ENCODE peak calls at places on chromosomes 12 and 14, in nine cellular contexts. Y is WTC11, U is fibroblast of mammary gland, M is tibial nerve, X is psoas muscle, J is HCT116, A is brain microvascular endothelial cell, O is cardiac fibroblast, I is AG04450. N is an unnamed sample.

GRCh38 chr12:76250256-76250655 is 98.0 kb downstream of the BBS10 start:
- DNase-seq in Y (no peak), U (no peak), M (no peak), X (no peak), J (no peak), A (peak; percentile 36), O (no peak), I (no peak), N (no peak)

GRCh38 chr14:62722406-62722805 is 322.9 kb downstream of the KCNH5 start:
- DNase-seq in Y (no peak), U (no peak), M (no peak), X (no peak), J (no peak), A (no peak), O (no peak), I (no peak), N (no peak)

GRCh38 chr12:52573743-52574142 is at the start of gene KRT74:
- DNase-seq in Y (no peak), U (no peak), M (no peak), X (no peak), J (no peak), A (no peak), O (no peak), I (no peak), N (no peak)

GRCh38 chr12:53659609-53660008 is 16.3 kb downstream of the ATP5MC2 start:
- DNase-seq in Y (no peak), U (peak; percentile 18), M (no peak), X (no peak), J (no peak), A (no peak), O (peak; percentile 81), I (no peak), N (no peak)

GRCh38 chr14:30223385-30223785 is 295.7 kb upstream of the PRKD1 start:
- DNase-seq in Y (no peak), U (peak; percentile 95), M (peak; percentile 74), X (peak; percentile 33), J (peak; percentile 10), A (peak; percentile 76), O (peak; percentile 92), I (peak; percentile 87), N (peak; percentile 87)

GRCh38 chr14:64191756-64192155 is 102.4 kb downstream of the ESR2 start:
- DNase-seq in Y (no peak), U (peak; percentile 92), M (no peak), X (no peak), J (no peak), A (peak; percentile 94), O (peak; percentile 75), I (peak; percentile 81), N (peak; percentile 16)

GRCh38 chr14:100825691-100826331 is at the start of gene MEG3:
- DNase-seq in Y (no peak), U (peak; percentile 80), M (peak; percentile 51), X (peak; percentile 56), J (no peak), A (peak; percentile 76), O (peak; percentile 89), I (peak; percentile 65), N (no peak)

GRCh38 chr12:65567820-65568219 is 256.5 kb upstream of the HMGA2 start:
- DNase-seq in Y (no peak), U (no peak), M (no peak), X (no peak), J (no peak), A (no peak), O (no peak), I (no peak), N (no peak)

DNA sequence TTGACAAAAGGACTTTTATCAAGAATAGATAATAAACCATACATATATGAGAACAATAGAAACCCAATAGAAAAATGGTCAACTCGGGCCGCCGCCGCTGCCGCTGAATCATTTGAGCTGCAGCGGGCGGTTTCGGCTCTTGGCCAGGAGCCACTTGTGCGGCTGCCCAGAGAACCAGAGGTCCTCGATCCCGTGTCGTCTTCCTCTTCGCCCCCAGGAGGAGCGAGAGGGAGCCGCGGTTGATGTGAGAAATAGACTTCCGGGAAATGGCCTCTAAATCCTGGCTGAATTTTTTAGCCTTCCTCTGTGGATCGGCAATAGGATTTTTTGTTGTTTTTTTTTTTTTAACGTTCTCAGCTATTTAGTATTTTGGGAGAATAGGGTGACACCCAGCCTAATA is 44.8 kb downstream of the CPSF6 start:
- DNase-seq in Y (peak; percentile 70), U (peak; percentile 81), M (peak; percentile 55), X (peak; percentile 80), J (peak; percentile 52), A (peak; percentile 73), O (peak; percentile 84), I (peak; percentile 32), N (peak; percentile 19)
- TF ChIP-seq CTCF in Y (no peak), U (peak; percentile 26), M (no peak), X (peak; percentile 4), J (no peak), A (peak; percentile 42), O (no peak), I (peak; percentile 23), N (peak; percentile 9)

DNA sequence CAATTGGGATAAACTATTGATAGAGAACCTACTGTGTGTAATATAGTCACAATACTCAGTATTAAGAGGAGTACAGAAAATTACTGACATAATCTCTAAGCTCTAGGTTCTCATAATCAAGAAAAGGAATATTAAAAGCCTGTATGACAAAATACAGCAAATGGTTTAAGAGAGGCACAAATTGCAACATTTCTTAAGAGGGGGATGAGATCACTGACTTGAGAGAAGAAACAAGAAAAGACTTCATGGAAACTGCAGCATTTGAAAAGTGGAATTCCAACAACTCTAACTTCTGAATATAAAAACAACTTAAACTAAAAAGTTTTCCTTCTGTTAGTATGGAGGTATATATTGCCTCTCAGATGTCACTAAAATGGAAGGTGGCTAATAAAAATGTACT is 89.7 kb downstream of the NUMB start:
- DNase-seq in Y (no peak), U (peak; percentile 18), M (no peak), X (no peak), J (no peak), A (no peak), O (peak; percentile 17), I (no peak), N (no peak)
- TF ChIP-seq CTCF in Y (no peak), U (no peak), M (no peak), X (no peak), J (no peak), A (no peak), O (no peak), I (no peak), N (no peak)

DNA sequence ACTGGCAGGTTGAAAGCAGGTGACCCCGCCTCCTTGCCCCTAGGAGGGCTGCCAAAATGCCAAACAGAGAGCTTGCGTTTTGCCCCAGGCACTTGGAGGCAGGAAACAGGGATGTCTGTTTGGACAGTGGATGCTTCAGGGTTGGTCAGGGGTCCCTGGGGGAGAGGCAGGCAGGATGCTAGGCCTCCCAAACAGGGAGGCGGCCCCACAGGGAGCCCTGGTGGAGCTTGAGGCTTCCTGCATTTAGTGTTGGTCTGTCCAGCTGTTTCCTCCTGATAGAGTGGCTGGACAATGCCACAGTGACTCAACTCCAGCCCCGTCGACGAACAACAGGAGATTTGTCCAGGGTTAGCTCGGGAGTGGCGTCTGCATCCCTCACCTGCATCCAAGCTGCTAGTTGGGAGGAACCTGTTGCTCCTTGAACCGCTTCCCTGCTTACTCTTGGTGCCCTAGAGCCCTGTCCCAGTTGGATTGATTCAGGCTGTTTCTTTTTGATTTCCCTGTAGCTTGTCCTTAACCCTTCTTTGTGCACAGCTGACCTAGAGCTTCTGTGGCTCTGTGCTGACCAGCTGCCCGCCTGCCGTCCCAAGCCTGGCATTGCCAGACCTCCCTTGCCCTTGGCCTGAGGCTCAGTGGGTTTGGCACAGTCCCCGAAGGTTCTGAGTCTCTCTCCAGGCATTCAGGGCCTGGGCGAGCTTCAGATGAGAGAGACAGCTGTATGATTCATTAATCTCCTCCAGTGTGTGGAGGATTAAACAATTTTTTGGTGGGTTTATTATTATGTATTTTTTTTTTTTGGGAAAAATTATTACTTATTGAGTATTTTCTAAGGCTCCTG is 45.9 kb downstream of the TSPAN9 start:
- DNase-seq in Y (peak; percentile 13), U (peak; percentile 81), M (peak; percentile 14), X (peak; percentile 74), J (no peak), A (peak; percentile 69), O (peak; percentile 71), I (no peak), N (no peak)
- TF ChIP-seq CTCF in Y (no peak), U (peak; percentile 29), M (no peak), X (no peak), J (no peak), A (peak; percentile 67), O (peak; percentile 62), I (peak; percentile 33), N (no peak)

DNA sequence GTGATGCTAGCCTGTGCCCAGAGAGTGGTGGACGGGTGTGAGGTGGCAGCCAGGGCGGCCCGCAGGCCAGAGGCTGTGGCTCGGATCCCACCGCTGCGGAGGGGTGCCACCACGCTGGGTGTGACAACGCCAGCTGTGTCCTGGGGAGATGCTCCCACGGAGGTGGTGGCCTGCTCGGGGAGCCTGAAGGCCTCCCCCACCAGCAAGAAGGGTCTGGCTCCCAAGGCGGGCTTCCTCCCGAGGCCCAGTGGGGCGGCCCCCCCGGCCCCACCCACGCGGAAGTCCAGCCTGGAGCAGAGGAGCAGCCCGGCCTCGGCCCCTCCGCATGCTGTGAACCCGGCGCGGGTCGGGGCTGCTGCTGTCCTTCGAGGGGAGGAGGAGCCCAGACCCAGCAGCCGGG is 38.2 kb downstream of the KIF26A start:
- DNase-seq in Y (no peak), U (no peak), M (no peak), X (no peak), J (no peak), A (no peak), O (no peak), I (no peak), N (no peak)
- TF ChIP-seq CTCF in Y (no peak), U (no peak), M (no peak), X (no peak), J (no peak), A (no peak), O (no peak), I (no peak), N (no peak)

GRCh38 chr12:26465419-26466097 is 270.2 kb downstream of the SSPN start:
- DNase-seq in Y (no peak), U (peak; percentile 8), M (no peak), X (no peak), J (no peak), A (no peak), O (peak; percentile 34), I (no peak), N (no peak)
- TF ChIP-seq CTCF in Y (no peak), U (no peak), M (no peak), X (no peak), J (peak; percentile 15), A (peak; percentile 38), O (peak; percentile 22), I (peak; percentile 38), N (peak; percentile 6)

N was measured in kidney epithelial cell.